ENCODE peak calls at places on chromosomes 6 and 20, in five cellular contexts. Q is tibial artery; C is endothelial cell; Y is anterior cingulate cortex; J is activated CD8-positive, alpha-beta memory T cell treated with anti-CD3 and anti-CD28 coated beads for 24 hours. V is an unnamed sample.

GRCh38 chr6:151483968-151484367 is 9.8 kb upstream of the CCDC170 start:
- DNase-seq in Q (no peak), C (no peak), Y (no peak), J (no peak), V (no peak)

GRCh38 chr6:119096683-119097310 is 18.3 kb upstream of the FAM184A start:
- DNase-seq in Q (peak; percentile 84), C (peak; percentile 40), Y (no peak), J (no peak), V (no peak)

GRCh38 chr20:58389324-58389967 is 417 bp downstream of the VAPB start:
- DNase-seq in Q (peak; percentile 67), C (peak; percentile 41), Y (peak; percentile 29), J (no peak), V (peak; percentile 50)

GRCh38 chr6:121776054-121776453 is 340.6 kb downstream of the GJA1 start:
- DNase-seq in Q (no peak), C (no peak), Y (no peak), J (no peak), V (no peak)

GRCh38 chr20:53255102-53255710 is 283.0 kb downstream of the TSHZ2 start:
- DNase-seq in Q (no peak), C (no peak), Y (no peak), J (no peak), V (no peak)

GRCh38 chr6:131175559-131175958 is 40.3 kb downstream of the AKAP7 start:
- DNase-seq in Q (no peak), C (no peak), Y (no peak), J (no peak), V (no peak)

GRCh38 chr6:144351338-144351737 is 66.2 kb downstream of the UTRN start:
- DNase-seq in Q (no peak), C (no peak), Y (no peak), J (peak; percentile 55), V (no peak)

GRCh38 chr20:33857722-33858563 is 46.8 kb downstream of the CHMP4B start:
- DNase-seq in Q (no peak), C (peak; percentile 20), Y (no peak), J (no peak), V (no peak)

GRCh38 chr20:31849306-31849930 is 4.0 kb upstream of the FOXS1 start:
- DNase-seq in Q (no peak), C (no peak), Y (no peak), J (no peak), V (no peak)

GRCh38 chr6:106974999-106975698 is 620 bp upstream of the CD24 start:
- DNase-seq in Q (peak; percentile 63), C (peak; percentile 82), Y (no peak), J (peak; percentile 69), V (peak; percentile 73)

GRCh38 chr20:10910535-10911239 is 236.9 kb upstream of the JAG1 start:
- DNase-seq in Q (no peak), C (no peak), Y (no peak), J (no peak), V (no peak)

GRCh38 chr6:53174996-53175395 is 26.4 kb upstream of the GCM1 start:
- DNase-seq in Q (no peak), C (no peak), Y (no peak), J (no peak), V (no peak)

GRCh38 chr6:119922814-119923213 is 573.3 kb upstream of the MAN1A1 start:
- DNase-seq in Q (no peak), C (no peak), Y (no peak), J (no peak), V (no peak)

GRCh38 chr6:32116674-32117073 is 7.5 kb upstream of the TNXB start:
- DNase-seq in Q (no peak), C (no peak), Y (no peak), J (no peak), V (no peak)

GRCh38 chr6:161257778-161258457 is 15.9 kb downstream of the AGPAT4 start:
- DNase-seq in Q (no peak), C (no peak), Y (no peak), J (no peak), V (no peak)

GRCh38 chr6:3372184-3372846 is 84.5 kb downstream of the SLC22A23 start:
- DNase-seq in Q (no peak), C (no peak), Y (no peak), J (no peak), V (no peak)

GRCh38 chr20:43229696-43230095 is 40.0 kb upstream of the PTPRT start:
- DNase-seq in Q (no peak), C (no peak), Y (no peak), J (no peak), V (no peak)

GRCh38 chr6:116127771-116128493 is 2.0 kb upstream of the COL10A1 start:
- DNase-seq in Q (no peak), C (no peak), Y (no peak), J (no peak), V (no peak)

GRCh38 chr20:53888510-53888909 is 181.9 kb downstream of the BCAS1 start:
- DNase-seq in Q (no peak), C (no peak), Y (no peak), J (no peak), V (no peak)

GRCh38 chr20:59780494-59781185 is 152.8 kb downstream of the SYCP2 start:
- DNase-seq in Q (peak; percentile 19), C (no peak), Y (no peak), J (peak; percentile 19), V (no peak)

GRCh38 chr6:85127696-85128225 is 322.1 kb upstream of the NT5E start:
- DNase-seq in Q (no peak), C (no peak), Y (no peak), J (no peak), V (no peak)

GRCh38 chr6:41581381-41581991 is 35.3 kb downstream of the FOXP4 start:
- DNase-seq in Q (peak; percentile 86), C (no peak), Y (no peak), J (no peak), V (no peak)

GRCh38 chr6:48881551-48881950 is 581.5 kb downstream of the MMUT start:
- DNase-seq in Q (no peak), C (no peak), Y (no peak), J (no peak), V (no peak)

GRCh38 chr20:4225778-4226177 is 210.4 kb upstream of the RNF24 start:
- DNase-seq in Q (no peak), C (no peak), Y (no peak), J (no peak), V (no peak)

GRCh38 chr6:35445691-35446090 is 6.4 kb upstream of the FANCE start:
- DNase-seq in Q (no peak), C (no peak), Y (no peak), J (no peak), V (no peak)

GRCh38 chr6:137860394-137861005 is 6.6 kb upstream of the TNFAIP3 start:
- DNase-seq in Q (no peak), C (no peak), Y (no peak), J (no peak), V (no peak)

GRCh38 chr20:50670126-50670862 is 21.0 kb downstream of the RIPOR3 start:
- DNase-seq in Q (no peak), C (no peak), Y (no peak), J (no peak), V (no peak)

GRCh38 chr6:3956054-3956453 is 106.9 kb downstream of the FAM50B start:
- DNase-seq in Q (no peak), C (no peak), Y (no peak), J (no peak), V (no peak)

GRCh38 chr20:47295921-47296426 is 60.5 kb downstream of the ZMYND8 start:
- DNase-seq in Q (peak; percentile 20), C (no peak), Y (no peak), J (no peak), V (no peak)

GRCh38 chr6:2659882-2660281 is 90.8 kb downstream of the MYLK4 start:
- DNase-seq in Q (no peak), C (no peak), Y (no peak), J (no peak), V (no peak)

GRCh38 chr6:27141472-27142015 is 106.0 kb upstream of the PRSS16 start:
- DNase-seq in Q (no peak), C (no peak), Y (no peak), J (no peak), V (no peak)

GRCh38 chr20:17680128-17680835 is 1.8 kb downstream of the RRBP1 start:
- DNase-seq in Q (peak; percentile 73), C (peak; percentile 25), Y (no peak), J (peak; percentile 60), V (no peak)

GRCh38 chr6:154169193-154169847 is 130.3 kb downstream of the OPRM1 start:
- DNase-seq in Q (no peak), C (no peak), Y (no peak), J (no peak), V (no peak)

GRCh38 chr6:167550936-167551633 is 226.2 kb downstream of the TTLL2 start:
- DNase-seq in Q (peak; percentile 95), C (no peak), Y (peak; percentile 14), J (no peak), V (no peak)

GRCh38 chr6:26438000-26438399 is 2.3 kb upstream of the BTN3A3 start:
- DNase-seq in Q (no peak), C (no peak), Y (no peak), J (no peak), V (no peak)

V was measured in WTC11.